ENCODE peak calls at places on chromosomes 16 and 17, in six cellular contexts. One of them, this sample, is unnamed.

GRCh38 chr17:37735165-37735564 is 9.7 kb downstream of the HNF1B start:
- DNase-seq in esophagus squamous epithelium: no peak
- DNase-seq in CD8-positive, alpha-beta T cell: no peak
- DNase-seq in neural crest cell: no peak
- DNase-seq in psoas muscle: no peak
- DNase-seq in AG10803: no peak
- DNase-seq in this sample: no peak

GRCh38 chr17:38868095-38868967 is 1.5 kb upstream of the LASP1 start:
- DNase-seq in esophagus squamous epithelium: no peak
- DNase-seq in CD8-positive, alpha-beta T cell: no peak
- DNase-seq in neural crest cell: no peak
- DNase-seq in psoas muscle: peak; percentile 74
- DNase-seq in AG10803: peak; percentile 55
- DNase-seq in this sample: peak; percentile 41

GRCh38 chr17:65434878-65435277 is 126.6 kb downstream of the AXIN2 start:
- DNase-seq in esophagus squamous epithelium: no peak
- DNase-seq in CD8-positive, alpha-beta T cell: no peak
- DNase-seq in neural crest cell: no peak
- DNase-seq in psoas muscle: no peak
- DNase-seq in AG10803: no peak
- DNase-seq in this sample: no peak

GRCh38 chr17:42276609-42277341 is 584 bp upstream of the STAT5B start:
- DNase-seq in esophagus squamous epithelium: no peak
- DNase-seq in CD8-positive, alpha-beta T cell: peak; percentile 24
- DNase-seq in neural crest cell: peak; percentile 38
- DNase-seq in psoas muscle: peak; percentile 85
- DNase-seq in AG10803: peak; percentile 73
- DNase-seq in this sample: peak; percentile 46

GRCh38 chr16:75097191-75097761 is 19.3 kb downstream of the LDHD start:
- DNase-seq in esophagus squamous epithelium: no peak
- DNase-seq in CD8-positive, alpha-beta T cell: no peak
- DNase-seq in neural crest cell: no peak
- DNase-seq in psoas muscle: no peak
- DNase-seq in AG10803: no peak
- DNase-seq in this sample: no peak

GRCh38 chr17:880074-880870 is 98.1 kb downstream of the MRM3 start:
- DNase-seq in esophagus squamous epithelium: no peak
- DNase-seq in CD8-positive, alpha-beta T cell: no peak
- DNase-seq in neural crest cell: no peak
- DNase-seq in psoas muscle: no peak
- DNase-seq in AG10803: no peak
- DNase-seq in this sample: no peak

GRCh38 chr17:56690441-56691291 is 97.2 kb downstream of the NOG start:
- DNase-seq in esophagus squamous epithelium: no peak
- DNase-seq in CD8-positive, alpha-beta T cell: no peak
- DNase-seq in neural crest cell: no peak
- DNase-seq in psoas muscle: no peak
- DNase-seq in AG10803: peak; percentile 97
- DNase-seq in this sample: no peak

GRCh38 chr17:59406808-59407381 is 75.4 kb downstream of the YPEL2 start:
- DNase-seq in esophagus squamous epithelium: no peak
- DNase-seq in CD8-positive, alpha-beta T cell: no peak
- DNase-seq in neural crest cell: no peak
- DNase-seq in psoas muscle: no peak
- DNase-seq in AG10803: peak; percentile 26
- DNase-seq in this sample: no peak

GRCh38 chr17:6524520-6524919 is 31.8 kb downstream of the PITPNM3 start:
- DNase-seq in esophagus squamous epithelium: no peak
- DNase-seq in CD8-positive, alpha-beta T cell: no peak
- DNase-seq in neural crest cell: no peak
- DNase-seq in psoas muscle: no peak
- DNase-seq in AG10803: no peak
- DNase-seq in this sample: no peak

GRCh38 chr17:63880706-63881105 is 1.0 kb downstream of the GH2 start:
- DNase-seq in esophagus squamous epithelium: no peak
- DNase-seq in CD8-positive, alpha-beta T cell: no peak
- DNase-seq in neural crest cell: no peak
- DNase-seq in psoas muscle: no peak
- DNase-seq in AG10803: no peak
- DNase-seq in this sample: no peak

GRCh38 chr16:48099455-48099854 is 56.3 kb downstream of the ABCC12 start:
- DNase-seq in esophagus squamous epithelium: no peak
- DNase-seq in CD8-positive, alpha-beta T cell: no peak
- DNase-seq in neural crest cell: no peak
- DNase-seq in psoas muscle: peak; percentile 61
- DNase-seq in AG10803: no peak
- DNase-seq in this sample: no peak

GRCh38 chr17:15446036-15446435 is 21.4 kb downstream of the CDRT4 start:
- DNase-seq in esophagus squamous epithelium: no peak
- DNase-seq in CD8-positive, alpha-beta T cell: no peak
- DNase-seq in neural crest cell: no peak
- DNase-seq in psoas muscle: no peak
- DNase-seq in AG10803: no peak
- DNase-seq in this sample: no peak

GRCh38 chr16:27472091-27473020 is 70.4 kb downstream of the IL21R start:
- DNase-seq in esophagus squamous epithelium: no peak
- DNase-seq in CD8-positive, alpha-beta T cell: no peak
- DNase-seq in neural crest cell: no peak
- DNase-seq in psoas muscle: no peak
- DNase-seq in AG10803: peak; percentile 28
- DNase-seq in this sample: no peak

GRCh38 chr16:68901910-68902309 is 58.6 kb downstream of the TANGO6 start:
- DNase-seq in esophagus squamous epithelium: no peak
- DNase-seq in CD8-positive, alpha-beta T cell: no peak
- DNase-seq in neural crest cell: no peak
- DNase-seq in psoas muscle: no peak
- DNase-seq in AG10803: peak; percentile 86
- DNase-seq in this sample: no peak

GRCh38 chr16:87582221-87582965 is 19.9 kb upstream of the JPH3 start:
- DNase-seq in esophagus squamous epithelium: no peak
- DNase-seq in CD8-positive, alpha-beta T cell: no peak
- DNase-seq in neural crest cell: no peak
- DNase-seq in psoas muscle: peak; percentile 73
- DNase-seq in AG10803: peak; percentile 82
- DNase-seq in this sample: no peak

GRCh38 chr16:77585379-77585778 is 136.9 kb upstream of the NUDT7 start:
- DNase-seq in esophagus squamous epithelium: no peak
- DNase-seq in CD8-positive, alpha-beta T cell: no peak
- DNase-seq in neural crest cell: no peak
- DNase-seq in psoas muscle: no peak
- DNase-seq in AG10803: no peak
- DNase-seq in this sample: no peak

GRCh38 chr17:16477666-16478065 is 14.3 kb downstream of the LRRC75A start:
- DNase-seq in esophagus squamous epithelium: no peak
- DNase-seq in CD8-positive, alpha-beta T cell: no peak
- DNase-seq in neural crest cell: no peak
- DNase-seq in psoas muscle: no peak
- DNase-seq in AG10803: no peak
- DNase-seq in this sample: no peak

GRCh38 chr17:699350-699749 is 15.3 kb downstream of the VPS53 start:
- DNase-seq in esophagus squamous epithelium: no peak
- DNase-seq in CD8-positive, alpha-beta T cell: no peak
- DNase-seq in neural crest cell: no peak
- DNase-seq in psoas muscle: no peak
- DNase-seq in AG10803: peak; percentile 23
- DNase-seq in this sample: no peak

GRCh38 chr17:69588739-69589334 is 174.3 kb downstream of the MAP2K6 start:
- DNase-seq in esophagus squamous epithelium: no peak
- DNase-seq in CD8-positive, alpha-beta T cell: no peak
- DNase-seq in neural crest cell: no peak
- DNase-seq in psoas muscle: no peak
- DNase-seq in AG10803: peak; percentile 48
- DNase-seq in this sample: no peak

GRCh38 chr16:23959069-23959800 is 123.5 kb downstream of the PRKCB start:
- DNase-seq in esophagus squamous epithelium: no peak
- DNase-seq in CD8-positive, alpha-beta T cell: no peak
- DNase-seq in neural crest cell: no peak
- DNase-seq in psoas muscle: no peak
- DNase-seq in AG10803: no peak
- DNase-seq in this sample: no peak

GRCh38 chr17:45265823-45266222 is 3.9 kb upstream of the SPATA32 start:
- DNase-seq in esophagus squamous epithelium: no peak
- DNase-seq in CD8-positive, alpha-beta T cell: no peak
- DNase-seq in neural crest cell: no peak
- DNase-seq in psoas muscle: peak; percentile 76
- DNase-seq in AG10803: peak; percentile 90
- DNase-seq in this sample: no peak

DNA sequence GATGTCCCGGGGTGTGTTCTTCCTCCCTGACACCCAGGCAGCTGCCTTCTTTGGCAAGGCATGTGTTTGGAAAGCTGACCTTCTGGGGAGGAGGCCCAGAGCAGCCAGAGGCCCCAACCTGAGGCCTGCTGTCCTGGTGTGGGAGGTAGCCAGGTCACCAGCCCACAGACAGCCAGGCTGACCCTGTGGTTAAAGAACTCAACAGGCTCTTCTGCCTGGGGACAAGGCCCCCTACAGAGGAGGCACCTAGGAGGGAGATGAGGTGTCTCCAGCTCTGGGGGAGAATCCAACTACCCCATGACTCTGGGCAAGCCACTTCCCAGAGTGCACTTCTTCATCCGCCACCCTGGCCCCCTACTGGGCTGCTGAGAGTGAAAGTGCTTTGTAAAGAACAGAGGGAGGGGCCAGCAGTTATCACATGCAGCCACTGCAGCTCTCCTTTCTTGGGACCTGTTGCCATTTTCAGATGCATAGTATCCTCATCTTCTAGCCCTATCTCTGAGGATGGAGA is 13.1 kb upstream of the SREBF1 start:
- DNase-seq in esophagus squamous epithelium: no peak
- DNase-seq in CD8-positive, alpha-beta T cell: peak; percentile 72
- DNase-seq in neural crest cell: peak; percentile 31
- DNase-seq in psoas muscle: peak; percentile 73
- DNase-seq in AG10803: peak; percentile 37
- DNase-seq in this sample: peak; percentile 76
- TF ChIP-seq CTCF in esophagus squamous epithelium: peak; percentile 14
- TF ChIP-seq CTCF in CD8-positive, alpha-beta T cell: no peak
- TF ChIP-seq CTCF in neural crest cell: peak; percentile 35
- TF ChIP-seq CTCF in psoas muscle: peak; percentile 25
- TF ChIP-seq CTCF in AG10803: peak; percentile 39
- TF ChIP-seq CTCF in this sample: no peak

GRCh38 chr16:11957591-11958395 is 7.2 kb upstream of the TNFRSF17 start:
- DNase-seq in esophagus squamous epithelium: no peak
- DNase-seq in CD8-positive, alpha-beta T cell: no peak
- DNase-seq in neural crest cell: no peak
- DNase-seq in psoas muscle: no peak
- DNase-seq in AG10803: peak; percentile 36
- DNase-seq in this sample: no peak
- TF ChIP-seq CTCF in esophagus squamous epithelium: no peak
- TF ChIP-seq CTCF in CD8-positive, alpha-beta T cell: no peak
- TF ChIP-seq CTCF in neural crest cell: no peak
- TF ChIP-seq CTCF in psoas muscle: no peak
- TF ChIP-seq CTCF in AG10803: no peak
- TF ChIP-seq CTCF in this sample: no peak

GRCh38 chr16:2019500-2019899 is at the start of gene NPW:
- DNase-seq in esophagus squamous epithelium: no peak
- DNase-seq in CD8-positive, alpha-beta T cell: no peak
- DNase-seq in neural crest cell: no peak
- DNase-seq in psoas muscle: no peak
- DNase-seq in AG10803: no peak
- DNase-seq in this sample: no peak

GRCh38 chr16:2015947-2016208 is 3.7 kb upstream of the NPW start:
- DNase-seq in esophagus squamous epithelium: no peak
- DNase-seq in CD8-positive, alpha-beta T cell: no peak
- DNase-seq in neural crest cell: no peak
- DNase-seq in psoas muscle: peak; percentile 35
- DNase-seq in AG10803: no peak
- DNase-seq in this sample: no peak

GRCh38 chr16:2013527-2013926 is 3.9 kb upstream of the ZNF598 start:
- DNase-seq in esophagus squamous epithelium: no peak
- DNase-seq in CD8-positive, alpha-beta T cell: no peak
- DNase-seq in neural crest cell: no peak
- DNase-seq in psoas muscle: peak; percentile 42
- DNase-seq in AG10803: no peak
- DNase-seq in this sample: no peak

GRCh38 chr16:2015117-2015946 is 4.3 kb upstream of the NPW start:
- DNase-seq in esophagus squamous epithelium: no peak
- DNase-seq in CD8-positive, alpha-beta T cell: no peak
- DNase-seq in neural crest cell: no peak
- DNase-seq in psoas muscle: peak; percentile 46
- DNase-seq in AG10803: no peak
- DNase-seq in this sample: no peak

DNA sequence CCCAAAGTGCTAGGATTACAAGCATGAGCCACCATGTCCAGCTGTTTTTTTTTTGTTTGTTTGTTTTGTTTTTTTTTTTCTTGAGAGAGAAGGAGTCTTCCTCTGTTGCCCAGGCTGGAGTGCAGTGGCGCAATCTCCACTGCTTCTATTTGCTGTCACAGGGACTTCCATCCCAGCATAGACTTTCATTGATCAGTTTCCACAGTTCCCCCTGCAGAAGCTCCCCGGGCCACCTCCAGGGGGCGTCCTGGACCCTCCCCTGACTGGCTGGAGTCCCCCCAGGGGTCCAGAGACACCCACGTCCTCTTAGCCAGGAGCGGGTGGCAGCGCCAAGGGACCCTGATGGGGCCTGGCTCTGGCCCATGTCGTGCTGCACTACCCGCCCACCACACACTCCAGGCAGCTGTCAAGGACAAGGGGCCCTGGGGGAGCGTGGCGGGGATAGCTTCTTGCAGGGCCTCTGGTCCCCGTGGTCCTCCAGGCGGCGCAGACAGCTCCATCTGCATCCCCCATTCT is 3.1 kb upstream of the NPW start:
- DNase-seq in esophagus squamous epithelium: no peak
- DNase-seq in CD8-positive, alpha-beta T cell: no peak
- DNase-seq in neural crest cell: no peak
- DNase-seq in psoas muscle: peak; percentile 47
- DNase-seq in AG10803: no peak
- DNase-seq in this sample: no peak
- TF ChIP-seq CTCF in esophagus squamous epithelium: no peak
- TF ChIP-seq CTCF in CD8-positive, alpha-beta T cell: peak; percentile 16
- TF ChIP-seq CTCF in neural crest cell: peak; percentile 54
- TF ChIP-seq CTCF in psoas muscle: peak; percentile 13
- TF ChIP-seq CTCF in AG10803: peak; percentile 31
- TF ChIP-seq CTCF in this sample: peak; percentile 8

DNA sequence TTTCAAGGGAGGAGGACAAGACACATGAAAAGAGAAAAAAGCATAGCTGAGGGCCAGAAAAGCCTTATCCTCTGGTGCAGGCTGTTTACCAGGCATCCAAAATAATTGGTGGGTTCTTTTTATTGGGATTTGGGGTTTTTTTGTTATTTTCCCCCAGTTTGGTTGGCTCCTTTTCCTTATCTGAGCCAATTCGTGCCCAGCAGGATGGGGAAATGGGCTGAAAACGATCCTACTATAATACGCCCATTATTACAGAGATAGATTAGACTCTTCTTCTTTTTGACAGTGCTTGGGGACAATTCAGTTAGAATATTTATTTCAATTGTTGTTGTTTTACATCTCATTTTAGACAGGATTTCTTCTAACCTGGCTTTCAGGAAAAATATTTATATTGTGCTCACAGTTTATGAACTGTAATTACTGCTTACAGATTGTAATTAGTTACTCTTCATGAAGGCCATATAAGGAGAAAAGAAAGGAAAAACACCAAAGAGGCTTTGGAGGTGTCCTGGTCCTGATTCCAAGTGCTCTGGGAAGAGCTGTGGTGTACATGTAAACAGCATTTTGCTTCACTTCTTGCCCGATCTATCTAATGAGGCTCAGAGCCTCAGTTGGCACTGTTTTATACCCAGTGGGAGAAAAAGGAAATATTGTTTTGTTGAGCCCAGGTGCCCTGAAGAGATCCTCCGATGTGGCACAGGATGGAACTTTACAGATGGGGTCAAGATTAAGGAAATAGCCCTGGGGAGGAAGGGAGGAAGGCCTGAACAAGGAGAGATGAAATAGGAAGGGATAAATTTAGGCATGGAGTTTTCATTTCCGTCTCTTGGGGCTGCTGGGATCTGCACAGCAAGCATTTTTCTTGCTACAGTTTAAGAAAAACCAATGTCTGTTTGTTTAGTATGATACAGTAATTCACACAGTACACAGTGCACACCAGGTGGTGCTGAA is 611 bp upstream of the ANKRD40 start:
- DNase-seq in esophagus squamous epithelium: no peak
- DNase-seq in CD8-positive, alpha-beta T cell: no peak
- DNase-seq in neural crest cell: no peak
- DNase-seq in psoas muscle: no peak
- DNase-seq in AG10803: peak; percentile 32
- DNase-seq in this sample: peak; percentile 23
- TF ChIP-seq CTCF in esophagus squamous epithelium: no peak
- TF ChIP-seq CTCF in CD8-positive, alpha-beta T cell: no peak
- TF ChIP-seq CTCF in neural crest cell: no peak
- TF ChIP-seq CTCF in psoas muscle: no peak
- TF ChIP-seq CTCF in AG10803: no peak
- TF ChIP-seq CTCF in this sample: no peak